ENCODE peak calls at places on chromosomes 6 and 20, in six cellular contexts. One of them, this sample, is unnamed.

GRCh38 chr20:695165-695866 is 19.7 kb upstream of the SCRT2 start:
- DNase-seq in K562: no peak
- DNase-seq in A549: no peak
- DNase-seq in GM12878: no peak
- DNase-seq in HepG2: no peak
- DNase-seq in SK-N-SH: no peak
- DNase-seq in this sample: no peak

GRCh38 chr6:12151433-12151820 is 138.7 kb upstream of the EDN1 start:
- DNase-seq in K562: no peak
- DNase-seq in A549: no peak
- DNase-seq in GM12878: no peak
- DNase-seq in HepG2: no peak
- DNase-seq in SK-N-SH: no peak
- DNase-seq in this sample: no peak

GRCh38 chr6:157575436-157576145 is 194.6 kb downstream of the ZDHHC14 start:
- DNase-seq in K562: no peak
- DNase-seq in A549: no peak
- DNase-seq in GM12878: no peak
- DNase-seq in HepG2: no peak
- DNase-seq in SK-N-SH: no peak
- DNase-seq in this sample: no peak

GRCh38 chr6:88520445-88520844 is 354.3 kb upstream of the CNR1 start:
- DNase-seq in K562: no peak
- DNase-seq in A549: no peak
- DNase-seq in GM12878: no peak
- DNase-seq in HepG2: no peak
- DNase-seq in SK-N-SH: peak
- DNase-seq in this sample: no peak

GRCh38 chr6:122803056-122803695 is 14.1 kb downstream of the SMPDL3A start:
- DNase-seq in K562: no peak
- DNase-seq in A549: no peak
- DNase-seq in GM12878: no peak
- DNase-seq in HepG2: no peak
- DNase-seq in SK-N-SH: no peak
- DNase-seq in this sample: no peak

GRCh38 chr6:21208114-21208795 is 385.3 kb upstream of the SOX4 start:
- DNase-seq in K562: no peak
- DNase-seq in A549: no peak
- DNase-seq in GM12878: no peak
- DNase-seq in HepG2: peak
- DNase-seq in SK-N-SH: no peak
- DNase-seq in this sample: no peak

GRCh38 chr6:167795874-167796667 is 30.6 kb upstream of the AFDN start:
- DNase-seq in K562: no peak
- DNase-seq in A549: no peak
- DNase-seq in GM12878: no peak
- DNase-seq in HepG2: no peak
- DNase-seq in SK-N-SH: peak
- DNase-seq in this sample: peak

GRCh38 chr6:28589234-28589951 is 63.7 kb downstream of the GPX5 start:
- DNase-seq in K562: no peak
- DNase-seq in A549: peak
- DNase-seq in GM12878: peak
- DNase-seq in HepG2: peak
- DNase-seq in SK-N-SH: peak
- DNase-seq in this sample: peak

GRCh38 chr6:7175463-7175862 is 67.7 kb downstream of the RREB1 start:
- DNase-seq in K562: no peak
- DNase-seq in A549: no peak
- DNase-seq in GM12878: no peak
- DNase-seq in HepG2: no peak
- DNase-seq in SK-N-SH: no peak
- DNase-seq in this sample: no peak

GRCh38 chr6:21085643-21086042 is 507.9 kb upstream of the SOX4 start:
- DNase-seq in K562: no peak
- DNase-seq in A549: no peak
- DNase-seq in GM12878: no peak
- DNase-seq in HepG2: no peak
- DNase-seq in SK-N-SH: no peak
- DNase-seq in this sample: no peak

GRCh38 chr20:32839982-32840285 is 18.8 kb upstream of the EFCAB8 start:
- DNase-seq in K562: no peak
- DNase-seq in A549: no peak
- DNase-seq in GM12878: no peak
- DNase-seq in HepG2: no peak
- DNase-seq in SK-N-SH: no peak
- DNase-seq in this sample: no peak

GRCh38 chr20:20603339-20603990 is 109.0 kb downstream of the RALGAPA2 start:
- DNase-seq in K562: no peak
- DNase-seq in A549: no peak
- DNase-seq in GM12878: peak
- DNase-seq in HepG2: no peak
- DNase-seq in SK-N-SH: no peak
- DNase-seq in this sample: no peak

GRCh38 chr6:154606457-154606856 is 96.0 kb upstream of the CNKSR3 start:
- DNase-seq in K562: no peak
- DNase-seq in A549: no peak
- DNase-seq in GM12878: peak
- DNase-seq in HepG2: no peak
- DNase-seq in SK-N-SH: no peak
- DNase-seq in this sample: no peak

GRCh38 chr20:62885046-62885445 is 23.4 kb upstream of the TCFL5 start:
- DNase-seq in K562: no peak
- DNase-seq in A549: no peak
- DNase-seq in GM12878: no peak
- DNase-seq in HepG2: no peak
- DNase-seq in SK-N-SH: no peak
- DNase-seq in this sample: no peak

GRCh38 chr6:41228616-41229015 is 467 bp downstream of the TREML4 start:
- DNase-seq in K562: no peak
- DNase-seq in A549: peak
- DNase-seq in GM12878: no peak
- DNase-seq in HepG2: no peak
- DNase-seq in SK-N-SH: no peak
- DNase-seq in this sample: peak

GRCh38 chr20:23083553-23084220 is 2.4 kb downstream of the CD93 start:
- DNase-seq in K562: no peak
- DNase-seq in A549: no peak
- DNase-seq in GM12878: no peak
- DNase-seq in HepG2: no peak
- DNase-seq in SK-N-SH: no peak
- DNase-seq in this sample: no peak

GRCh38 chr6:138017156-138017757 is 90.0 kb downstream of the PERP start:
- DNase-seq in K562: no peak
- DNase-seq in A549: no peak
- DNase-seq in GM12878: no peak
- DNase-seq in HepG2: no peak
- DNase-seq in SK-N-SH: no peak
- DNase-seq in this sample: no peak

GRCh38 chr6:130252527-130253237 is 29.9 kb upstream of the SAMD3 start:
- DNase-seq in K562: no peak
- DNase-seq in A549: no peak
- DNase-seq in GM12878: no peak
- DNase-seq in HepG2: no peak
- DNase-seq in SK-N-SH: no peak
- DNase-seq in this sample: no peak

DNA sequence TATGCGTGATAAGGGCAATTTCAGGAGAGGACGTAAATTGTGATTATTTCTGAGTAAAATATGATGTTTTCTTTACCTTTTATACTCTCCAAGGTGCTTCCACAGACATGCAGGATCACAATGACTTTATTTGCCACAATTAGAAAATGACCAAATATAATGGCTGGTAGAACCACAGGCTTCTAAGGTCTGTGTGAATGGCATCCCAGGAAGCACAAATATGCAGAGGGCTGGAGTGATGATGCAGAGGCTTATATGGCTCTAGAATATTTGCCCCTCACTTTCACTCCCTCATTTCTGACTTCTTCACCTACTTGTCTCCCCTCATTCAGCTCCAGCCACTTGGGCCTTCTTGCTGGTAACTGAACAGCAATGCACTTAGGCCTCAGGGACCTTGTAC is 502.1 kb upstream of the MAP3K7 start:
- DNase-seq in K562: no peak
- DNase-seq in A549: no peak
- DNase-seq in GM12878: no peak
- DNase-seq in HepG2: no peak
- DNase-seq in SK-N-SH: no peak
- DNase-seq in this sample: no peak
- TF ChIP-seq CHD2 in K562: no peak
- TF ChIP-seq CHD2 in A549: no peak
- TF ChIP-seq CHD2 in GM12878: no peak
- TF ChIP-seq CHD2 in HepG2: no peak
- TF ChIP-seq CHD2 in SK-N-SH: no peak
- TF ChIP-seq CHD2 in this sample: no peak

DNA sequence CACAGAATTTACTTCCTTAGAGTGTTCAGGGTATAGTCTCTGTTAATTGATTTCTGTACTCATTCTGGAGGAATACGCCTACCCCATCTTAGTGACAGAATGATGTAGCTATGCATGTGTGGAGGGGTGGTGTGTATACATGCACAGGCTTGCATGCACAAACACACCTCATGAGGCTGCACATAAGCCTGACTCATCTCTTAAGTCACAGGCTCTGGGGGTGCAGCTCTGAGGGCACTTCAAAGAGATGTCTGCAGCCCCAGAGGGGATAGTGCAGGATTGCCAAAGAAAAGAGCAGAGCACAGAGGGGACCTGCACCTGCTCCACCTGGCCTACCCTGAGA is 24.6 kb downstream of the TBX18 start:
- DNase-seq in K562: no peak
- DNase-seq in A549: no peak
- DNase-seq in GM12878: no peak
- DNase-seq in HepG2: no peak
- DNase-seq in SK-N-SH: no peak
- DNase-seq in this sample: no peak
- H3K27ac ChIP-seq in K562: no peak
- H3K27ac ChIP-seq in A549: no peak
- H3K27ac ChIP-seq in GM12878: no peak
- H3K27ac ChIP-seq in HepG2: no peak
- H3K27ac ChIP-seq in SK-N-SH: no peak
- H3K27ac ChIP-seq in this sample: no peak

GRCh38 chr6:30687659-30688431 is 1.4 kb upstream of the PPP1R18 start:
- DNase-seq in K562: peak
- DNase-seq in A549: no peak
- DNase-seq in GM12878: no peak
- DNase-seq in HepG2: no peak
- DNase-seq in SK-N-SH: peak
- DNase-seq in this sample: no peak
- TF ChIP-seq CHD2 in K562: no peak
- TF ChIP-seq CHD2 in A549: no peak
- TF ChIP-seq CHD2 in GM12878: no peak
- TF ChIP-seq CHD2 in HepG2: no peak
- TF ChIP-seq CHD2 in SK-N-SH: no peak
- TF ChIP-seq CHD2 in this sample: no peak

GRCh38 chr20:49929142-49929494 is 7.1 kb upstream of the RNF114 start:
- DNase-seq in K562: no peak
- DNase-seq in A549: no peak
- DNase-seq in GM12878: no peak
- DNase-seq in HepG2: no peak
- DNase-seq in SK-N-SH: no peak
- DNase-seq in this sample: no peak

GRCh38 chr20:49925901-49926454 is 10.2 kb upstream of the RNF114 start:
- DNase-seq in K562: no peak
- DNase-seq in A549: no peak
- DNase-seq in GM12878: no peak
- DNase-seq in HepG2: no peak
- DNase-seq in SK-N-SH: no peak
- DNase-seq in this sample: no peak

GRCh38 chr20:49919009-49919408 is 3.7 kb upstream of the SPATA2 start:
- DNase-seq in K562: no peak
- DNase-seq in A549: no peak
- DNase-seq in GM12878: no peak
- DNase-seq in HepG2: no peak
- DNase-seq in SK-N-SH: no peak
- DNase-seq in this sample: no peak

GRCh38 chr20:49928411-49929141 is 7.6 kb upstream of the RNF114 start:
- DNase-seq in K562: peak
- DNase-seq in A549: peak
- DNase-seq in GM12878: no peak
- DNase-seq in HepG2: peak
- DNase-seq in SK-N-SH: peak
- DNase-seq in this sample: peak

DNA sequence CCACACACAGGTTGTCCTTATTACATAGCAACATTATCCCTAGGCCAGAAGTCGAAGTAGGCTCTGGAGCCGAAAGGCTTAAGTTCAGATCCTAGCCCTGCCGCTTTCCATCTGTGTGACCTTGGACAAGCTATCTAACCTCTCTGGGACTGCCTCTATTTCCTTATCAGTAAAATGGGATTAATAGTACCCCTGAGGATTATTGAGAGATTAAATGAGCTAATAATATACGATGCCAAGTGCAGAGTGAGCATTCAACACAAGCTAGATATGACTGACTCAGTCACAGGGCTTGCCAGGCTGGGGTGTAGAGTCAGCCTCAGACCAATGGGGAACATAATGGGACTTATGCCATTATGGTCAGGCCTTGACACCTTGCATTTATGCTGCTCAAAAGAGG is 8.9 kb upstream of the SPATA2 start:
- DNase-seq in K562: no peak
- DNase-seq in A549: no peak
- DNase-seq in GM12878: no peak
- DNase-seq in HepG2: no peak
- DNase-seq in SK-N-SH: no peak
- DNase-seq in this sample: no peak
- H3K27ac ChIP-seq in K562: no peak
- H3K27ac ChIP-seq in A549: no peak
- H3K27ac ChIP-seq in GM12878: no peak
- H3K27ac ChIP-seq in HepG2: no peak
- H3K27ac ChIP-seq in SK-N-SH: no peak
- H3K27ac ChIP-seq in this sample: no peak

This sample was measured in H1.